ENCODE peak calls at places on chromosomes 5 and 9, in four cellular contexts. I is neural progenitor cell, L is K562, J is HCT116. Q is an unnamed sample.

GRCh38 chr5:160496784-160497183 is 75.1 kb downstream of the PTTG1 start:
- DNase-seq in I (no peak), L (no peak), J (no peak), Q (no peak)

GRCh38 chr5:111635151-111635945 is 121.6 kb downstream of the NREP start:
- DNase-seq in L (no peak), J (no peak), I (peak; percentile 11), Q (no peak)

GRCh38 chr9:93902780-93903655 is 52.1 kb downstream of the BARX1 start:
- DNase-seq in L (no peak), J (no peak), I (peak; percentile 82), Q (peak; percentile 89)

GRCh38 chr5:181181650-181182565 is 23.1 kb downstream of the TRIM7 start:
- DNase-seq in I (peak; percentile 87), J (peak; percentile 76), L (no peak), Q (peak; percentile 90)

GRCh38 chr5:152861231-152861630 is 456.2 kb upstream of the NMUR2 start:
- DNase-seq in J (no peak), L (no peak), I (no peak), Q (no peak)

GRCh38 chr9:29830815-29831214 is 2257.5 kb upstream of the C9orf72 start:
- DNase-seq in L (no peak), J (peak; percentile 24), I (peak; percentile 74), Q (no peak)

GRCh38 chr5:77431286-77431685 is 60.8 kb downstream of the WDR41 start:
- DNase-seq in L (no peak), J (no peak), I (no peak), Q (no peak)

GRCh38 chr5:74072646-74073045 is 446.6 kb downstream of the ARHGEF28 start:
- DNase-seq in J (no peak), L (no peak), I (no peak), Q (no peak)

GRCh38 chr5:72179816-72180440 is 72.7 kb downstream of the MAP1B start:
- DNase-seq in L (no peak), I (no peak), J (no peak), Q (peak; percentile 41)

GRCh38 chr5:117953272-117953671 is 1035.1 kb downstream of the DTWD2 start:
- DNase-seq in J (no peak), I (no peak), L (no peak), Q (no peak)

GRCh38 chr9:4714266-4715016 is 26.6 kb downstream of the AK3 start:
- DNase-seq in J (no peak), L (no peak), I (no peak), Q (no peak)

GRCh38 chr9:35553670-35554543 is 51.2 kb upstream of the TESK1 start:
- DNase-seq in I (peak; percentile 84), J (peak; percentile 37), L (peak; percentile 67), Q (peak; percentile 94)

GRCh38 chr5:139552893-139553575 is 8.1 kb upstream of the UBE2D2 start:
- DNase-seq in L (no peak), I (no peak), J (no peak), Q (no peak)

GRCh38 chr9:98795970-98796363 is 388 bp downstream of the ANKS6 start:
- DNase-seq in J (no peak), I (peak; percentile 55), L (no peak), Q (peak; percentile 92)

GRCh38 chr5:128513816-128514215 is 24.2 kb downstream of the FBN2 start:
- DNase-seq in I (no peak), L (no peak), J (no peak), Q (no peak)

GRCh38 chr9:80231847-80232246 is 660.1 kb downstream of the TLE4 start:
- DNase-seq in I (no peak), J (no peak), L (no peak), Q (no peak)
- H3K4me2 ChIP-seq in I (no peak overlapping the region), J (no peak overlapping the region), L (no peak overlapping the region), Q (no peak overlapping the region)

GRCh38 chr5:176597417-176598389 is 12.3 kb downstream of the GPRIN1 start:
- DNase-seq in L (no peak), I (no peak), J (no peak), Q (peak; percentile 89)
- H3K4me2 ChIP-seq in L (no peak overlapping the region), I (peak overlapping the region; percentile 62), J (no peak overlapping the region), Q (no peak overlapping the region)

GRCh38 chr5:68267044-68267443 is 51.5 kb downstream of the PIK3R1 start:
- DNase-seq in J (no peak), I (peak; percentile 35), L (no peak), Q (no peak)

GRCh38 chr5:68266457-68266856 is 50.9 kb downstream of the PIK3R1 start:
- DNase-seq in I (no peak), L (no peak), J (no peak), Q (no peak)

GRCh38 chr5:68265347-68265746 is 49.8 kb downstream of the PIK3R1 start:
- DNase-seq in L (no peak), I (no peak), J (no peak), Q (no peak)

GRCh38 chr5:68264024-68264956 is 48.7 kb downstream of the PIK3R1 start:
- DNase-seq in L (no peak), I (no peak), J (no peak), Q (no peak)

GRCh38 chr5:68265822-68266395 is 50.4 kb downstream of the PIK3R1 start:
- DNase-seq in I (no peak), L (no peak), J (no peak), Q (peak; percentile 61)
- H3K4me2 ChIP-seq in I (no peak overlapping the region), L (no peak overlapping the region), J (no peak overlapping the region), Q (peak overlapping the region; percentile 52)

DNA sequence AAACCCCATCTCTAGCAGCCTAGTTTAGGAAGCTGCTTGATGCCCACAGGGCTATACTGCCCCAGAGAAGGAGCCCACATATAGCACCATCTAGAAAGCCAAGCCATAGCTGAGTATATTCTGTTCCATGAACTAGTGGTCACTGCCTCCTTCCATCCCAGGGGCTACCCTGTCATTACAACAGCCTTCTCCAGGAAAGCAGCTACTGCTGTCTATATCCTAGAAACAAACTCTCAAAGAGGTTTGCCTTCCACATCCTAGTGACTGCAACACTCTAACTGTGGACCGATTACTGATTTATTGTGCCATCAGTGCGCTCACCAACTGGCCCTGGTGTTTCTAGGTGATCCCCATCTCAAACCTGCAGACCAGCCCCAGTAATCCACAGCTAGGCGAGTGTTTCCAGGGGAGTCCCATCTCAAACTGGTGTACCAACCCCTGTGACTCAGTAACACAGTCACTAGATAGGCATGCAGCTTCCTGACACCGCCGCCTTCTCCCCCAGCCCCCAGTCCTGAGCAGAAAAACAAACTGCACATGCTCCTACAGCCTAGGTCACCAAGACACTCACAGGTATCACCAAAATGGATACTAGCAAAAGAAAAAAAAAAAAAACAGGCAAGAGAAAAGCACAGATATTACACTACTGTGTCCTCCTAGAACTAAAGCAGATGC is 14.8 kb downstream of the SPTLC1 start:
- DNase-seq in J (peak; percentile 78), L (no peak), I (no peak), Q (peak; percentile 86)
- H3K4me2 ChIP-seq in J (peak overlapping the region; percentile 88), L (no peak overlapping the region), I (no peak overlapping the region), Q (peak overlapping the region; percentile 72)

GRCh38 chr9:137876781-137877386 is 698 bp upstream of the CACNA1B start:
- DNase-seq in J (no peak), I (no peak), L (no peak), Q (peak; percentile 67)

GRCh38 chr9:137875846-137876245 is 1.7 kb upstream of the CACNA1B start:
- DNase-seq in J (no peak), L (no peak), I (no peak), Q (peak; percentile 23)

GRCh38 chr9:137878146-137878941 is 762 bp downstream of the CACNA1B start:
- DNase-seq in J (no peak), I (peak; percentile 96), L (peak; percentile 86), Q (peak; percentile 95)

GRCh38 chr9:137875354-137875753 is 2.2 kb upstream of the CACNA1B start:
- DNase-seq in I (no peak), L (no peak), J (no peak), Q (peak; percentile 55)

GRCh38 chr9:137876269-137876668 is 1.3 kb upstream of the CACNA1B start:
- DNase-seq in L (no peak), I (no peak), J (no peak), Q (peak; percentile 67)
- H3K4me2 ChIP-seq in L (no peak overlapping the region), I (no peak overlapping the region), J (no peak overlapping the region), Q (no peak overlapping the region)

GRCh38 chr5:107380654-107381053 is 290.1 kb downstream of the EFNA5 start:
- DNase-seq in I (no peak), L (no peak), J (no peak), Q (no peak)
- H3K4me2 ChIP-seq in I (no peak overlapping the region), L (no peak overlapping the region), J (peak overlapping the region; percentile 78), Q (no peak overlapping the region)